ENCODE peak calls at places on chromosomes 6 and 20, in four cellular contexts. Q is CD8-positive, alpha-beta memory T cell; Y is RWPE1; K is tibial artery. O is an unnamed sample.

GRCh38 chr6:36677059-36677749 is 1.3 kb upstream of the CDKN1A start:
- DNase-seq in Q (no peak), Y (no peak), K (no peak), O (no peak)

GRCh38 chr6:3208096-3208774 is 19.2 kb downstream of the TUBB2B start:
- DNase-seq in Q (no peak), Y (peak; percentile 50), K (peak; percentile 71), O (no peak)

GRCh38 chr20:36773548-36774242 is at the start of gene DSN1:
- DNase-seq in Q (peak; percentile 96), Y (peak; percentile 99), K (peak; percentile 97), O (peak; percentile 87)

GRCh38 chr20:49279677-49280462 is 2.0 kb upstream of the ZNFX1 start:
- DNase-seq in Q (no peak), Y (no peak), K (no peak), O (no peak)

GRCh38 chr6:147087641-147088040 is 116.6 kb upstream of the STXBP5 start:
- DNase-seq in Q (no peak), Y (no peak), K (no peak), O (no peak)

GRCh38 chr20:2753456-2754040 is 46.9 kb downstream of the CPXM1 start:
- DNase-seq in Q (no peak), Y (no peak), K (no peak), O (no peak)

GRCh38 chr6:25710287-25710686 is 44.3 kb upstream of the SLC17A4 start:
- DNase-seq in Q (no peak), Y (no peak), K (no peak), O (no peak)

GRCh38 chr20:37415118-37416085 is 69.5 kb downstream of the SRC start:
- DNase-seq in Q (no peak), Y (no peak), K (no peak), O (no peak)

GRCh38 chr6:160534050-160534696 is 129.9 kb downstream of the LPA start:
- DNase-seq in Q (peak; percentile 48), Y (peak; percentile 60), K (peak; percentile 54), O (peak; percentile 33)

GRCh38 chr6:53630533-53631269 is 34.9 kb downstream of the KLHL31 start:
- DNase-seq in Q (no peak), Y (no peak), K (peak; percentile 28), O (no peak)

GRCh38 chr6:113927001-113927400 is 43.9 kb downstream of the HDAC2 start:
- DNase-seq in Q (no peak), Y (no peak), K (no peak), O (no peak)

GRCh38 chr6:83365931-83366330 is 64.9 kb downstream of the ME1 start:
- DNase-seq in Q (no peak), Y (no peak), K (no peak), O (no peak)

GRCh38 chr6:112049996-112050395 is 3.9 kb upstream of the CCN6 start:
- DNase-seq in Q (no peak), Y (no peak), K (no peak), O (no peak)

GRCh38 chr6:134822920-134823430 is 126.9 kb downstream of the ALDH8A1 start:
- DNase-seq in Q (peak; percentile 44), Y (peak; percentile 82), K (no peak), O (peak; percentile 41)

GRCh38 chr6:74404366-74404765 is 708.4 kb downstream of the CD109 start:
- DNase-seq in Q (no peak), Y (no peak), K (no peak), O (no peak)

GRCh38 chr6:509676-510075 is 118.1 kb downstream of the IRF4 start:
- DNase-seq in Q (no peak), Y (no peak), K (no peak), O (no peak)

GRCh38 chr20:47475419-47476044 is 26.2 kb upstream of the NCOA3 start:
- DNase-seq in Q (no peak), Y (no peak), K (no peak), O (no peak)

GRCh38 chr6:42988486-42989020 is 4.2 kb downstream of the PPP2R5D start:
- DNase-seq in Q (no peak), Y (no peak), K (no peak), O (no peak)

DNA sequence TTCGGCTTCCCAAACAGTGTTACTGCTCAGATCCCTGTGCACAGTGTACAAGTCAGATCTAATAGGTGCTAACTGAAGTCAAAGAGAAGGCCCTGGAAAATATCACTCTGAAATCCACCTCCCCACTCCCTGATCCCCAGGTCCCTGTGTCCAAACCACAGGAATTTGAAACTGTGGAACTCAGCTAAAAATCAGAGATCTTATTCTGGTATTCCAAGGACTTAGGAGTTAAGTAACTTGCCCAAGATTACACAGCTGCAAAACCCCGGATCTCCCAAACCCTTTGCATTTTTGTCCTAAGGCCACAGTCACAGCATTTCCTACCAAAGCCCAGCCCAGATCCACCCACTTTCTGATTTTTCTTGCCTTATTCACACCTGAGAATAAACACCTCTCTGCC is 32.3 kb upstream of the SLC23A2 start:
- DNase-seq in Q (no peak), Y (no peak), K (no peak), O (no peak)
- H3K27ac ChIP-seq in Q (no peak overlapping the region), Y (no peak overlapping the region), K (no peak overlapping the region), O (no peak overlapping the region)

DNA sequence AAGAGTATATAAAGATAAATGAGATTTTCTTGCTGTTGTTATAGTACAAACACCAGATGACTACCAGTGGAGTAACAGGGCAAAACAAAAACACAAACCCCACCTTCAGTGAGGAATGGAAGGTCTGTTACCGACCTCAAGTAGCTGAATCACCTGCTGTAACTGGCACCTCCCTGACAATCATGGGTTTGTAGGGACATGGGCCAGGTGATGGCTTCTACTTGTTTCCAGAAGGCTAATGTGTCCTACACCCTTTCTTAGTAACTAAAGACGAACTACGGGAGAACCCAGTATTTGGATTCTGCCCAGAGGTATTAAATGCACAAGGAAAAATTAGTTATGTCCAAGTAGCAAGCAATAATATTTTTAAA is 26.8 kb downstream of the SNX5 start:
- DNase-seq in Q (no peak), Y (no peak), K (no peak), O (no peak)
- H3K27ac ChIP-seq in Q (no peak overlapping the region), Y (no peak overlapping the region), K (no peak overlapping the region), O (no peak overlapping the region)

GRCh38 chr20:34715384-34715783 is 11.2 kb downstream of the TP53INP2 start:
- DNase-seq in Q (no peak), Y (no peak), K (no peak), O (no peak)

GRCh38 chr20:34712525-34713192 is 8.5 kb downstream of the TP53INP2 start:
- DNase-seq in Q (no peak), Y (no peak), K (no peak), O (no peak)

GRCh38 chr20:34711813-34712430 is 7.8 kb downstream of the TP53INP2 start:
- DNase-seq in Q (no peak), Y (no peak), K (no peak), O (no peak)

GRCh38 chr20:34710861-34711574 is 6.9 kb downstream of the TP53INP2 start:
- DNase-seq in Q (no peak), Y (no peak), K (no peak), O (no peak)

DNA sequence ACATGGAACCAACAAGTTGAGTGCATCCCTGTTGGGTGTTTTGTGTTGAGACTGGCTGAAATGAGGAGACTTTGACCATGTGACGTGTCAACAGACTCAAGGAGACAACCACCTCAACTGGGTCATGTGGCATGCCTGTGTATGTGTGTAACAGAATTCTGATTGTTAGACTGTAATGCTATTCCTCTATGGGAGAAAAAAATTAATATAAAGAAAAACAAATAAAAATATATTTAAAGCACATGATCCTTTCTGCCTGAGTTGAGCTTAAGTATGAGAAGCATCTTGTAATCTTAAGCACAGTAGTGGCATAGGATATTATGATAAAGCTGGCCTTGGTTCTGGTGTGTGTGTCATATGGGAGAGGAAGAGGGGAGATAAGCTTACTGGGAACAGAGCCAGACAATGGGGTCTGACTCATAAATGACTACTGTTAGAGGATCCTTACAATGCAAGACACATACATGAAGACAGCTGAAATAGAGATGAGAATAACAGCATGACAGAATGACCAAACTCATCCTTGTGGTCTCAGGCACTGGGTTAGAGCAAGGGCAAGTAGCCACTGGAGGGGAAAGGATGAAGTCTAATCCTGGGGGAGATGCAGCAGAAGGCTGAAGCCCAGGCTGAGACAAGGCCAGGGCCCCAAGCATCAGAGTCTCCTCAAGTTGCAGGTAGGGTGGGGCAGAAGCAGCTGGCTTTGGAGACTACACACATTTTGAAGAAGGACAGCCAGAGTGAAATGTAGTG is 9.2 kb downstream of the TP53INP2 start:
- DNase-seq in Q (no peak), Y (peak; percentile 98), K (no peak), O (no peak)
- H3K27ac ChIP-seq in Q (no peak overlapping the region), Y (peak overlapping the region; percentile 69), K (no peak overlapping the region), O (peak overlapping the region; percentile 51)

GRCh38 chr20:64239449-64240242 is 15.9 kb upstream of the PCMTD2 start:
- DNase-seq in Q (no peak), Y (no peak), K (no peak), O (no peak)
- H3K27ac ChIP-seq in Q (no peak overlapping the region), Y (no peak overlapping the region), K (no peak overlapping the region), O (no peak overlapping the region)

O was measured in substantia nigra.